ENCODE peak calls at places on chromosome 4, in four cellular contexts. N is stimulated activated CD4-positive, alpha-beta T cell treated with anti-CD3 and anti-CD28 coated beads, Interleukin-4, amount 100 ng/mL, for 1 hour; F is iPS DF 19.7; S is pulmonary artery endothelial cell. U is an unnamed sample.

GRCh38 chr4:35491093-35491492 is 753.2 kb downstream of the ARAP2 start:
- DNase-seq in N (no peak), F (no peak), S (no peak), U (no peak)

GRCh38 chr4:3530051-3530450 is 2.2 kb downstream of the LRPAP1 start:
- DNase-seq in N (no peak), F (no peak), S (no peak), U (no peak)

GRCh38 chr4:13289391-13289790 is 194.7 kb downstream of the RAB28 start:
- DNase-seq in N (no peak), F (no peak), S (no peak), U (no peak)

GRCh38 chr4:56818797-56819196 is 2.7 kb downstream of the SPINK2 start:
- DNase-seq in N (no peak), F (no peak), S (no peak), U (no peak)

GRCh38 chr4:97998203-97998602 is 145.1 kb downstream of the STPG2 start:
- DNase-seq in N (no peak), F (no peak), S (no peak), U (no peak)

GRCh38 chr4:70603856-70604255 is 11.8 kb downstream of the AMBN start:
- DNase-seq in N (no peak), F (no peak), S (no peak), U (no peak)

GRCh38 chr4:152690706-152691651 is 11.2 kb upstream of the TMEM154 start:
- DNase-seq in N (no peak), F (no peak), S (no peak), U (no peak)

GRCh38 chr4:21921526-21922180 is 26.9 kb downstream of the KCNIP4 start:
- DNase-seq in N (no peak), F (peak; percentile 17), S (no peak), U (no peak)

GRCh38 chr4:1460967-1461868 is 55.0 kb upstream of the NKX1-1 start:
- DNase-seq in N (no peak), F (no peak), S (no peak), U (no peak)

GRCh38 chr4:114997596-114997995 is 115.8 kb downstream of the NDST4 start:
- DNase-seq in N (no peak), F (no peak), S (no peak), U (no peak)

GRCh38 chr4:147787204-147787603 is 55.3 kb downstream of the ARHGAP10 start:
- DNase-seq in N (no peak), F (no peak), S (no peak), U (no peak)

GRCh38 chr4:70980196-70980595 is 13.3 kb upstream of the DCK start:
- DNase-seq in N (no peak), F (no peak), S (no peak), U (no peak)

GRCh38 chr4:9745782-9746181 is 35.7 kb upstream of the DRD5 start:
- DNase-seq in N (no peak), F (no peak), S (no peak), U (no peak)

GRCh38 chr4:122140834-122141233 is 11.3 kb upstream of the BLTP1 start:
- DNase-seq in N (no peak), F (no peak), S (no peak), U (no peak)

GRCh38 chr4:151866266-151866918 is 105.6 kb upstream of the GATB start:
- DNase-seq in N (no peak), F (no peak), S (no peak), U (no peak)

GRCh38 chr4:74534936-74535335 is 90.0 kb downstream of the AREG start:
- DNase-seq in N (no peak), F (no peak), S (no peak), U (no peak)

GRCh38 chr4:73741140-73741749 is 876 bp downstream of the CXCL8 start:
- DNase-seq in N (no peak), F (no peak), S (no peak), U (no peak)

GRCh38 chr4:14169460-14169859 is 541.9 kb upstream of the BOD1L1 start:
- DNase-seq in N (no peak), F (no peak), S (no peak), U (no peak)

GRCh38 chr4:37609621-37610020 is 76.6 kb downstream of the RELL1 start:
- DNase-seq in N (no peak), F (no peak), S (no peak), U (no peak)

GRCh38 chr4:152640058-152640921 is 39.5 kb downstream of the TMEM154 start:
- DNase-seq in N (no peak), F (no peak), S (no peak), U (no peak)

GRCh38 chr4:55330241-55330640 is 15.8 kb upstream of the SRD5A3 start:
- DNase-seq in N (no peak), F (no peak), S (no peak), U (no peak)

GRCh38 chr4:14022428-14022827 is 394.9 kb upstream of the BOD1L1 start:
- DNase-seq in N (no peak), F (no peak), S (no peak), U (no peak)

GRCh38 chr4:74608151-74608949 is 163.4 kb downstream of the AREG start:
- DNase-seq in N (no peak), F (no peak), S (no peak), U (no peak)

GRCh38 chr4:139676913-139677585 is 11.4 kb downstream of the MGST2 start:
- DNase-seq in N (no peak), F (no peak), S (no peak), U (no peak)

U was measured in iPS DF 6.9.